ENCODE peak calls at places on chromosomes 12 and 14, in ten cellular contexts. One of them, this sample, is unnamed.

GRCh38 chr14:105840266-105841021 is 314.1 kb downstream of the TMEM121 start:
- DNase-seq in HCT116: no peak
- DNase-seq in PC-3: no peak
- DNase-seq in Peyer's patch: no peak
- DNase-seq in right cardiac atrium: no peak
- DNase-seq in lung: no peak
- DNase-seq in CD4-positive, CD25-positive, alpha-beta regulatory T cell: no peak
- DNase-seq in fibroblast of mammary gland: no peak
- DNase-seq in GM23338: no peak
- DNase-seq in mesendoderm: no peak
- DNase-seq in this sample: no peak

GRCh38 chr14:81681466-81681865 is 147.8 kb upstream of the SEL1L start:
- DNase-seq in HCT116: no peak
- DNase-seq in PC-3: no peak
- DNase-seq in Peyer's patch: no peak
- DNase-seq in right cardiac atrium: no peak
- DNase-seq in lung: no peak
- DNase-seq in CD4-positive, CD25-positive, alpha-beta regulatory T cell: no peak
- DNase-seq in fibroblast of mammary gland: no peak
- DNase-seq in GM23338: no peak
- DNase-seq in mesendoderm: no peak
- DNase-seq in this sample: no peak

GRCh38 chr14:97218713-97219355 is 421.7 kb downstream of the VRK1 start:
- DNase-seq in HCT116: no peak
- DNase-seq in PC-3: no peak
- DNase-seq in Peyer's patch: no peak
- DNase-seq in right cardiac atrium: peak
- DNase-seq in lung: no peak
- DNase-seq in CD4-positive, CD25-positive, alpha-beta regulatory T cell: peak
- DNase-seq in fibroblast of mammary gland: no peak
- DNase-seq in GM23338: peak
- DNase-seq in mesendoderm: peak
- DNase-seq in this sample: peak

GRCh38 chr14:79645753-79646362 is 565.4 kb downstream of the DIO2 start:
- DNase-seq in HCT116: no peak
- DNase-seq in PC-3: no peak
- DNase-seq in Peyer's patch: no peak
- DNase-seq in right cardiac atrium: no peak
- DNase-seq in lung: no peak
- DNase-seq in CD4-positive, CD25-positive, alpha-beta regulatory T cell: no peak
- DNase-seq in fibroblast of mammary gland: no peak
- DNase-seq in GM23338: no peak
- DNase-seq in mesendoderm: no peak
- DNase-seq in this sample: no peak

GRCh38 chr14:61319086-61319485 is 2.3 kb upstream of the PRKCH start:
- DNase-seq in HCT116: no peak
- DNase-seq in PC-3: no peak
- DNase-seq in Peyer's patch: no peak
- DNase-seq in right cardiac atrium: no peak
- DNase-seq in lung: no peak
- DNase-seq in CD4-positive, CD25-positive, alpha-beta regulatory T cell: no peak
- DNase-seq in fibroblast of mammary gland: no peak
- DNase-seq in GM23338: no peak
- DNase-seq in mesendoderm: no peak
- DNase-seq in this sample: no peak

GRCh38 chr14:80213602-80214001 is 2.3 kb upstream of the DIO2 start:
- DNase-seq in HCT116: peak
- DNase-seq in PC-3: peak
- DNase-seq in Peyer's patch: no peak
- DNase-seq in right cardiac atrium: peak
- DNase-seq in lung: no peak
- DNase-seq in CD4-positive, CD25-positive, alpha-beta regulatory T cell: no peak
- DNase-seq in fibroblast of mammary gland: peak
- DNase-seq in GM23338: peak
- DNase-seq in mesendoderm: peak
- DNase-seq in this sample: no peak

GRCh38 chr12:22437031-22437806 is 102.7 kb upstream of the ST8SIA1 start:
- DNase-seq in HCT116: no peak
- DNase-seq in PC-3: peak
- DNase-seq in Peyer's patch: no peak
- DNase-seq in right cardiac atrium: peak
- DNase-seq in lung: no peak
- DNase-seq in CD4-positive, CD25-positive, alpha-beta regulatory T cell: no peak
- DNase-seq in fibroblast of mammary gland: no peak
- DNase-seq in GM23338: peak
- DNase-seq in mesendoderm: peak
- DNase-seq in this sample: no peak

GRCh38 chr14:67911506-67911905 is 91.9 kb downstream of the RAD51B start:
- DNase-seq in HCT116: no peak
- DNase-seq in PC-3: no peak
- DNase-seq in Peyer's patch: no peak
- DNase-seq in right cardiac atrium: no peak
- DNase-seq in lung: no peak
- DNase-seq in CD4-positive, CD25-positive, alpha-beta regulatory T cell: no peak
- DNase-seq in fibroblast of mammary gland: no peak
- DNase-seq in GM23338: no peak
- DNase-seq in mesendoderm: no peak
- DNase-seq in this sample: no peak

GRCh38 chr14:97827746-97828145 is 1030.6 kb downstream of the VRK1 start:
- DNase-seq in HCT116: no peak
- DNase-seq in PC-3: peak
- DNase-seq in Peyer's patch: no peak
- DNase-seq in right cardiac atrium: no peak
- DNase-seq in lung: no peak
- DNase-seq in CD4-positive, CD25-positive, alpha-beta regulatory T cell: no peak
- DNase-seq in fibroblast of mammary gland: peak
- DNase-seq in GM23338: no peak
- DNase-seq in mesendoderm: no peak
- DNase-seq in this sample: no peak

GRCh38 chr14:64692189-64692588 is 12.0 kb upstream of the PLEKHG3 start:
- DNase-seq in HCT116: no peak
- DNase-seq in PC-3: no peak
- DNase-seq in Peyer's patch: no peak
- DNase-seq in right cardiac atrium: no peak
- DNase-seq in lung: no peak
- DNase-seq in CD4-positive, CD25-positive, alpha-beta regulatory T cell: no peak
- DNase-seq in fibroblast of mammary gland: no peak
- DNase-seq in GM23338: no peak
- DNase-seq in mesendoderm: no peak
- DNase-seq in this sample: no peak

GRCh38 chr14:58813745-58814144 is 176.0 kb downstream of the DACT1 start:
- DNase-seq in HCT116: no peak
- DNase-seq in PC-3: no peak
- DNase-seq in Peyer's patch: no peak
- DNase-seq in right cardiac atrium: no peak
- DNase-seq in lung: no peak
- DNase-seq in CD4-positive, CD25-positive, alpha-beta regulatory T cell: no peak
- DNase-seq in fibroblast of mammary gland: no peak
- DNase-seq in GM23338: no peak
- DNase-seq in mesendoderm: no peak
- DNase-seq in this sample: no peak

GRCh38 chr12:47397664-47398281 is 308.1 kb downstream of the RPAP3 start:
- DNase-seq in HCT116: peak
- DNase-seq in PC-3: peak
- DNase-seq in Peyer's patch: peak
- DNase-seq in right cardiac atrium: peak
- DNase-seq in lung: no peak
- DNase-seq in CD4-positive, CD25-positive, alpha-beta regulatory T cell: peak
- DNase-seq in fibroblast of mammary gland: peak
- DNase-seq in GM23338: peak
- DNase-seq in mesendoderm: peak
- DNase-seq in this sample: peak

GRCh38 chr12:47394070-47394469 is 311.8 kb downstream of the RPAP3 start:
- DNase-seq in HCT116: no peak
- DNase-seq in PC-3: no peak
- DNase-seq in Peyer's patch: no peak
- DNase-seq in right cardiac atrium: no peak
- DNase-seq in lung: no peak
- DNase-seq in CD4-positive, CD25-positive, alpha-beta regulatory T cell: no peak
- DNase-seq in fibroblast of mammary gland: no peak
- DNase-seq in GM23338: peak
- DNase-seq in mesendoderm: peak
- DNase-seq in this sample: no peak

GRCh38 chr12:47396902-47397663 is 308.7 kb downstream of the RPAP3 start:
- DNase-seq in HCT116: no peak
- DNase-seq in PC-3: no peak
- DNase-seq in Peyer's patch: peak
- DNase-seq in right cardiac atrium: no peak
- DNase-seq in lung: no peak
- DNase-seq in CD4-positive, CD25-positive, alpha-beta regulatory T cell: no peak
- DNase-seq in fibroblast of mammary gland: no peak
- DNase-seq in GM23338: no peak
- DNase-seq in mesendoderm: no peak
- DNase-seq in this sample: no peak

GRCh38 chr12:47391566-47391965 is 311.8 kb upstream of the AMIGO2 start:
- DNase-seq in HCT116: no peak
- DNase-seq in PC-3: no peak
- DNase-seq in Peyer's patch: peak
- DNase-seq in right cardiac atrium: no peak
- DNase-seq in lung: no peak
- DNase-seq in CD4-positive, CD25-positive, alpha-beta regulatory T cell: peak
- DNase-seq in fibroblast of mammary gland: no peak
- DNase-seq in GM23338: no peak
- DNase-seq in mesendoderm: no peak
- DNase-seq in this sample: peak

DNA sequence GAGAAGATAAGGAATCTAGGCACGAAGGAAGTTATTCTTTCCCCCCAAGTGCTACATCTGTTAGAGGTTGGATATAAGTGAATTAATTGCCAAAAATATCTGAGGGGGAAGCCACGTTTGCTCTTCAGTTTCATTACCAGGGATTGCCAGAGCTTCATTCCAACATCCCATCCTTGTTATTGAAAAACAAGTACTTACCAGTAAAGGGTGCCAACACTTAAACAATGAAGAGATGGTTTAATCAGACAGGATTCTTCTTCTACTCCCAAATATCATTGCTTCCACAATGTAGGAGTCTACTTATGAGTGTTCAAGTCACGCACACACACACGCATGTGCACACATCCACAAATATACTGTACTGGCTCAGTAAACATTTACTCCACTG is 312.4 kb downstream of the RPAP3 start:
- DNase-seq in HCT116: no peak
- DNase-seq in PC-3: no peak
- DNase-seq in Peyer's patch: no peak
- DNase-seq in right cardiac atrium: no peak
- DNase-seq in lung: no peak
- DNase-seq in CD4-positive, CD25-positive, alpha-beta regulatory T cell: no peak
- DNase-seq in fibroblast of mammary gland: no peak
- DNase-seq in GM23338: no peak
- DNase-seq in mesendoderm: no peak
- DNase-seq in this sample: no peak
- H3K4me3 ChIP-seq in HCT116: no peak
- H3K4me3 ChIP-seq in PC-3: no peak
- H3K4me3 ChIP-seq in Peyer's patch: no peak
- H3K4me3 ChIP-seq in right cardiac atrium: no peak
- H3K4me3 ChIP-seq in lung: no peak
- H3K4me3 ChIP-seq in CD4-positive, CD25-positive, alpha-beta regulatory T cell: peak
- H3K4me3 ChIP-seq in fibroblast of mammary gland: no peak
- H3K4me3 ChIP-seq in GM23338: no peak
- H3K4me3 ChIP-seq in mesendoderm: no peak
- H3K4me3 ChIP-seq in this sample: no peak

GRCh38 chr12:130839770-130840355 is 813 bp upstream of the STX2 start:
- DNase-seq in HCT116: no peak
- DNase-seq in PC-3: no peak
- DNase-seq in Peyer's patch: no peak
- DNase-seq in right cardiac atrium: no peak
- DNase-seq in lung: no peak
- DNase-seq in CD4-positive, CD25-positive, alpha-beta regulatory T cell: no peak
- DNase-seq in fibroblast of mammary gland: no peak
- DNase-seq in GM23338: no peak
- DNase-seq in mesendoderm: no peak
- DNase-seq in this sample: no peak
- H3K4me3 ChIP-seq in HCT116: no peak
- H3K4me3 ChIP-seq in PC-3: peak
- H3K4me3 ChIP-seq in Peyer's patch: peak
- H3K4me3 ChIP-seq in right cardiac atrium: peak
- H3K4me3 ChIP-seq in lung: no peak
- H3K4me3 ChIP-seq in CD4-positive, CD25-positive, alpha-beta regulatory T cell: peak
- H3K4me3 ChIP-seq in fibroblast of mammary gland: peak
- H3K4me3 ChIP-seq in GM23338: peak
- H3K4me3 ChIP-seq in mesendoderm: no peak
- H3K4me3 ChIP-seq in this sample: peak

DNA sequence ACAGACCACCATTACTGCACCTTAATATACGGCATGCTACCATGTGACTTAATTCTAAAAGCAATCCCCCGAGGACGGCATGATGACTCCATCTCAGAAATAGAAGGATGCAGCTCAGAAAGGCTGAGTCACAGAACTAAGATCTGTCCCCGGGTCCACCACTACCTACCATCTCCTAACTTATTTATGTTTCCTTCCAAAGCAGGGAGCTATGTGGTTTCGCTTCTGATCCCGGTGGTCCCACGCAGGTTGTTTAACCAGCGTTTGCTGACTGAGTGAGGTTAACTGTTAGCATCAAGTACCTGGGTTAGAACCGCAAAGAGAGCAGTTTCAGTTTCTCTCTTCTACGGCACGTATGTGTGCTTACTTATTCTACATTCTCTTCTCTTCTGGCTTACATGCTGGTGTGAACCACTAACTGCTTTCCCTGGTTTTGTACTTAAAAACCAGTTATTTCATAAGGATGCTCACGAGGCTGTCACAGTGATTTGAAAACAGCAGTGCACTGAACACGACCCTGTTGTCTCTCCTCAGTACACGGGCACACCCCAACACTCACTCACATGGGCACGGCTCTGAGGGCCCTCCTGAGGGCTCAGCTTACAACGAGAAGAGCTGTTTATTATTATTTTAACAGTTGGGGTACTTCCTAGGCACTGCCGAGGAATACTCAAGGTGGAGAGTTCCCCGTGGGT is 66.7 kb downstream of the CCDC88C start:
- DNase-seq in HCT116: no peak
- DNase-seq in PC-3: no peak
- DNase-seq in Peyer's patch: peak
- DNase-seq in right cardiac atrium: no peak
- DNase-seq in lung: no peak
- DNase-seq in CD4-positive, CD25-positive, alpha-beta regulatory T cell: peak
- DNase-seq in fibroblast of mammary gland: peak
- DNase-seq in GM23338: no peak
- DNase-seq in mesendoderm: no peak
- DNase-seq in this sample: peak
- H3K4me3 ChIP-seq in HCT116: no peak
- H3K4me3 ChIP-seq in PC-3: no peak
- H3K4me3 ChIP-seq in Peyer's patch: peak
- H3K4me3 ChIP-seq in right cardiac atrium: no peak
- H3K4me3 ChIP-seq in lung: no peak
- H3K4me3 ChIP-seq in CD4-positive, CD25-positive, alpha-beta regulatory T cell: peak
- H3K4me3 ChIP-seq in fibroblast of mammary gland: no peak
- H3K4me3 ChIP-seq in GM23338: no peak
- H3K4me3 ChIP-seq in mesendoderm: no peak
- H3K4me3 ChIP-seq in this sample: peak

DNA sequence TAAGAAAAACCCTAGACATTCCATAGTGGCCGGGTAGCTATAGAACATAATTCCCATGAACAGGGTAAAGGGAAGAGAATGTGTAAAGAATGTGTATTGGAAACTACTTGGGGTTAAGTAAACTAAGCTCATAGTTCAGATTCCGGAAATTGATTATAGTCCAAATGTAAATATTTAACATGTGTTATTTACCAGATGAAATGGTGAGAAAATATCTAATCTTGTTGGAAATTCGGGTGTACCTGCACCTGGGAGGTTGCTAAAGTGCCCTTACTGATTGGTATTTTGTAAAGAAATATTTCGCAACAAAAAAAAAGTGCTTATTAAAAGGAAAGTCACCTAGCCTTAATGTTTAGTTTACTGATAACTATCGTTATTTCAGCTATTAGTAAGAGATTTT is 14.4 kb downstream of the RASSF9 start:
- DNase-seq in HCT116: no peak
- DNase-seq in PC-3: peak
- DNase-seq in Peyer's patch: no peak
- DNase-seq in right cardiac atrium: no peak
- DNase-seq in lung: no peak
- DNase-seq in CD4-positive, CD25-positive, alpha-beta regulatory T cell: no peak
- DNase-seq in fibroblast of mammary gland: no peak
- DNase-seq in GM23338: no peak
- DNase-seq in mesendoderm: no peak
- DNase-seq in this sample: no peak
- H3K4me3 ChIP-seq in HCT116: no peak
- H3K4me3 ChIP-seq in PC-3: no peak
- H3K4me3 ChIP-seq in Peyer's patch: no peak
- H3K4me3 ChIP-seq in right cardiac atrium: no peak
- H3K4me3 ChIP-seq in lung: no peak
- H3K4me3 ChIP-seq in CD4-positive, CD25-positive, alpha-beta regulatory T cell: no peak
- H3K4me3 ChIP-seq in fibroblast of mammary gland: no peak
- H3K4me3 ChIP-seq in GM23338: no peak
- H3K4me3 ChIP-seq in mesendoderm: no peak
- H3K4me3 ChIP-seq in this sample: no peak